ENCODE peak calls at places on chromosomes 3 and 15, in six cellular contexts. One of them, this sample, is unnamed.

GRCh38 chr15:60346077-60346476 is 51.7 kb downstream of the ANXA2 start:
- DNase-seq in Peyer's patch: no peak
- DNase-seq in activated CD8-positive, alpha-beta memory T cell treated with anti-CD3 and anti-CD28 coated beads for 24 hours: no peak
- DNase-seq in LoVo: no peak
- DNase-seq in nucleus accumbens: no peak
- DNase-seq in ovary: no peak
- DNase-seq in this sample: no peak

GRCh38 chr15:31297880-31298456 is 28.7 kb upstream of the KLF13 start:
- DNase-seq in LoVo: peak; percentile 77
- DNase-seq in activated CD8-positive, alpha-beta memory T cell treated with anti-CD3 and anti-CD28 coated beads for 24 hours: peak; percentile 54
- DNase-seq in Peyer's patch: no peak
- DNase-seq in nucleus accumbens: no peak
- DNase-seq in ovary: no peak
- DNase-seq in this sample: no peak

GRCh38 chr3:128584412-128585020 is 66.1 kb downstream of the RPN1 start:
- DNase-seq in LoVo: peak; percentile 61
- DNase-seq in Peyer's patch: no peak
- DNase-seq in nucleus accumbens: peak; percentile 72
- DNase-seq in ovary: no peak
- DNase-seq in activated CD8-positive, alpha-beta memory T cell treated with anti-CD3 and anti-CD28 coated beads for 24 hours: no peak
- DNase-seq in this sample: peak; percentile 86

GRCh38 chr3:171306631-171307030 is 153.6 kb downstream of the TNIK start:
- DNase-seq in Peyer's patch: no peak
- DNase-seq in LoVo: no peak
- DNase-seq in ovary: no peak
- DNase-seq in nucleus accumbens: peak; percentile 60
- DNase-seq in activated CD8-positive, alpha-beta memory T cell treated with anti-CD3 and anti-CD28 coated beads for 24 hours: no peak
- DNase-seq in this sample: peak; percentile 99

GRCh38 chr3:152719264-152719663 is 115.7 kb upstream of the P2RY1 start:
- DNase-seq in LoVo: peak; percentile 38
- DNase-seq in activated CD8-positive, alpha-beta memory T cell treated with anti-CD3 and anti-CD28 coated beads for 24 hours: no peak
- DNase-seq in Peyer's patch: no peak
- DNase-seq in ovary: no peak
- DNase-seq in nucleus accumbens: no peak
- DNase-seq in this sample: peak; percentile 45

GRCh38 chr15:94535298-94536048 is 304.1 kb downstream of the MCTP2 start:
- DNase-seq in ovary: no peak
- DNase-seq in LoVo: no peak
- DNase-seq in Peyer's patch: no peak
- DNase-seq in nucleus accumbens: no peak
- DNase-seq in activated CD8-positive, alpha-beta memory T cell treated with anti-CD3 and anti-CD28 coated beads for 24 hours: no peak
- DNase-seq in this sample: no peak

GRCh38 chr3:68441054-68441453 is 491.3 kb downstream of the TAFA4 start:
- DNase-seq in activated CD8-positive, alpha-beta memory T cell treated with anti-CD3 and anti-CD28 coated beads for 24 hours: no peak
- DNase-seq in ovary: no peak
- DNase-seq in LoVo: no peak
- DNase-seq in Peyer's patch: no peak
- DNase-seq in nucleus accumbens: no peak
- DNase-seq in this sample: no peak

GRCh38 chr3:48135773-48136495 is 52.3 kb downstream of the CDC25A start:
- DNase-seq in ovary: no peak
- DNase-seq in nucleus accumbens: no peak
- DNase-seq in LoVo: no peak
- DNase-seq in Peyer's patch: no peak
- DNase-seq in activated CD8-positive, alpha-beta memory T cell treated with anti-CD3 and anti-CD28 coated beads for 24 hours: no peak
- DNase-seq in this sample: peak; percentile 69

GRCh38 chr3:111373861-111374260 is 168.1 kb upstream of the CD96 start:
- DNase-seq in LoVo: no peak
- DNase-seq in Peyer's patch: no peak
- DNase-seq in nucleus accumbens: no peak
- DNase-seq in ovary: no peak
- DNase-seq in activated CD8-positive, alpha-beta memory T cell treated with anti-CD3 and anti-CD28 coated beads for 24 hours: no peak
- DNase-seq in this sample: peak; percentile 73

GRCh38 chr3:187291001-187291511 is 481 bp downstream of the MASP1 start:
- DNase-seq in LoVo: no peak
- DNase-seq in nucleus accumbens: no peak
- DNase-seq in activated CD8-positive, alpha-beta memory T cell treated with anti-CD3 and anti-CD28 coated beads for 24 hours: no peak
- DNase-seq in ovary: no peak
- DNase-seq in Peyer's patch: no peak
- DNase-seq in this sample: peak; percentile 87

GRCh38 chr3:126846316-126846715 is 136.6 kb upstream of the PLXNA1 start:
- DNase-seq in nucleus accumbens: no peak
- DNase-seq in ovary: no peak
- DNase-seq in Peyer's patch: no peak
- DNase-seq in activated CD8-positive, alpha-beta memory T cell treated with anti-CD3 and anti-CD28 coated beads for 24 hours: no peak
- DNase-seq in LoVo: no peak
- DNase-seq in this sample: peak; percentile 25

GRCh38 chr3:29721789-29722188 is 440.9 kb downstream of the RBMS3 start:
- DNase-seq in LoVo: no peak
- DNase-seq in nucleus accumbens: no peak
- DNase-seq in activated CD8-positive, alpha-beta memory T cell treated with anti-CD3 and anti-CD28 coated beads for 24 hours: no peak
- DNase-seq in Peyer's patch: no peak
- DNase-seq in ovary: no peak
- DNase-seq in this sample: no peak

GRCh38 chr15:60962087-60962486 is 267.0 kb downstream of the RORA start:
- DNase-seq in ovary: no peak
- DNase-seq in Peyer's patch: no peak
- DNase-seq in nucleus accumbens: no peak
- DNase-seq in LoVo: no peak
- DNase-seq in activated CD8-positive, alpha-beta memory T cell treated with anti-CD3 and anti-CD28 coated beads for 24 hours: no peak
- DNase-seq in this sample: no peak

GRCh38 chr3:107657971-107658370 is 135.2 kb downstream of the BBX start:
- DNase-seq in ovary: no peak
- DNase-seq in nucleus accumbens: no peak
- DNase-seq in Peyer's patch: no peak
- DNase-seq in activated CD8-positive, alpha-beta memory T cell treated with anti-CD3 and anti-CD28 coated beads for 24 hours: no peak
- DNase-seq in LoVo: no peak
- DNase-seq in this sample: peak; percentile 48

GRCh38 chr15:81889480-81889871 is 156.3 kb downstream of the MEX3B start:
- DNase-seq in Peyer's patch: no peak
- DNase-seq in LoVo: no peak
- DNase-seq in activated CD8-positive, alpha-beta memory T cell treated with anti-CD3 and anti-CD28 coated beads for 24 hours: no peak
- DNase-seq in nucleus accumbens: no peak
- DNase-seq in ovary: no peak
- DNase-seq in this sample: peak; percentile 52

GRCh38 chr3:37904614-37905047 is 43.0 kb downstream of the CTDSPL start:
- DNase-seq in activated CD8-positive, alpha-beta memory T cell treated with anti-CD3 and anti-CD28 coated beads for 24 hours: no peak
- DNase-seq in ovary: no peak
- DNase-seq in nucleus accumbens: no peak
- DNase-seq in LoVo: peak; percentile 14
- DNase-seq in Peyer's patch: no peak
- DNase-seq in this sample: peak; percentile 80

GRCh38 chr15:47872869-47873301 is 155.6 kb downstream of the SEMA6D start:
- DNase-seq in nucleus accumbens: no peak
- DNase-seq in activated CD8-positive, alpha-beta memory T cell treated with anti-CD3 and anti-CD28 coated beads for 24 hours: no peak
- DNase-seq in Peyer's patch: no peak
- DNase-seq in ovary: no peak
- DNase-seq in LoVo: no peak
- DNase-seq in this sample: no peak

This sample was measured in EH.